ENCODE peak calls at places on chromosomes 12 and 14, in eight cellular contexts. A is stimulated activated CD4-positive, alpha-beta T cell treated with anti-CD3 and anti-CD28 coated beads, Interleukin-2, amount 100 ng/mL, for 48 hours; S is CD8-positive, alpha-beta memory T cell; C is T-cell; E is IMR-90; Q is fibroblast of the conjunctiva; X is stimulated activated CD8-positive, alpha-beta memory T cell treated with anti-CD3 and anti-CD28 coated beads, Interleukin-2, amount 100 ng/mL, for 1 hour; P is body of pancreas. H is an unnamed sample.

GRCh38 chr14:73763396-73763795 is 49.2 kb upstream of the PNMA1 start:
- DNase-seq in A (no peak), S (no peak), C (no peak), E (no peak), Q (no peak), X (no peak), P (peak; percentile 68), H (no peak)

GRCh38 chr12:80400591-80400991 is 43.4 kb upstream of the PTPRQ start:
- DNase-seq in A (no peak), S (no peak), C (no peak), E (no peak), Q (no peak), X (no peak), P (no peak), H (no peak)

GRCh38 chr12:119988788-119989618 is at the start of gene BICDL1:
- DNase-seq in A (peak; percentile 98), S (peak; percentile 99), C (peak; percentile 98), E (peak; percentile 23), Q (no peak), X (peak; percentile 97), P (peak; percentile 94), H (peak; percentile 90)

GRCh38 chr12:85872497-85873091 is 1.5 kb upstream of the NTS start:
- DNase-seq in A (no peak), S (no peak), C (no peak), E (peak; percentile 64), Q (peak; percentile 56), X (no peak), P (no peak), H (no peak)

GRCh38 chr12:109892748-109893147 is 7.3 kb upstream of the TCHP start:
- DNase-seq in A (no peak), S (peak; percentile 47), C (no peak), E (no peak), Q (no peak), X (no peak), P (no peak), H (no peak)

GRCh38 chr12:87020071-87020470 is 763.9 kb upstream of the MGAT4C start:
- DNase-seq in A (no peak), S (no peak), C (no peak), E (no peak), Q (no peak), X (no peak), P (no peak), H (no peak)

GRCh38 chr12:67512061-67512460 is 136.5 kb upstream of the DYRK2 start:
- DNase-seq in A (no peak), S (no peak), C (no peak), E (no peak), Q (no peak), X (no peak), P (no peak), H (no peak)

GRCh38 chr12:20800160-20800559 is 10.3 kb upstream of the SLCO1B3 start:
- DNase-seq in A (no peak), S (no peak), C (no peak), E (no peak), Q (no peak), X (no peak), P (no peak), H (no peak)

GRCh38 chr12:76470028-76470939 is 89.3 kb downstream of the OSBPL8 start:
- DNase-seq in A (no peak), S (no peak), C (no peak), E (peak; percentile 93), Q (peak; percentile 49), X (no peak), P (no peak), H (no peak)

GRCh38 chr12:40248585-40249297 is 23.9 kb downstream of the LRRK2 start:
- DNase-seq in A (no peak), S (no peak), C (no peak), E (no peak), Q (no peak), X (no peak), P (no peak), H (no peak)

GRCh38 chr12:24228980-24229730 is 279.7 kb upstream of the SOX5 start:
- DNase-seq in A (no peak), S (no peak), C (no peak), E (peak; percentile 28), Q (no peak), X (no peak), P (no peak), H (no peak)

GRCh38 chr14:100788517-100789365 is 37.2 kb upstream of the MEG3 start:
- DNase-seq in A (no peak), S (no peak), C (no peak), E (no peak), Q (no peak), X (no peak), P (peak; percentile 32), H (no peak)

GRCh38 chr14:94112513-94113060 is 2.1 kb downstream of the IFI27 start:
- DNase-seq in A (no peak), S (no peak), C (no peak), E (no peak), Q (no peak), X (no peak), P (no peak), H (peak; percentile 46)

GRCh38 chr14:99653618-99654017 is 8.7 kb downstream of the HHIPL1 start:
- DNase-seq in A (no peak), S (no peak), C (no peak), E (no peak), Q (no peak), X (no peak), P (no peak), H (no peak)

GRCh38 chr12:90978117-90978770 is 23.3 kb upstream of the CCER1 start:
- DNase-seq in A (no peak), S (no peak), C (no peak), E (peak; percentile 79), Q (peak; percentile 76), X (no peak), P (no peak), H (no peak)

GRCh38 chr12:47393403-47393790 is 312.4 kb downstream of the RPAP3 start:
- DNase-seq in A (no peak), S (no peak), C (no peak), E (peak; percentile 20), Q (no peak), X (no peak), P (no peak), H (no peak)

GRCh38 chr14:65297744-65298143 is 114.8 kb upstream of the FUT8 start:
- DNase-seq in A (no peak), S (no peak), C (no peak), E (no peak), Q (no peak), X (no peak), P (peak; percentile 93), H (no peak)

GRCh38 chr14:48261436-48261835 is 586.0 kb upstream of the MDGA2 start:
- DNase-seq in A (no peak), S (no peak), C (no peak), E (no peak), Q (no peak), X (no peak), P (no peak), H (no peak)

GRCh38 chr14:52351191-52351560 is 37.1 kb downstream of the PTGER2 start:
- DNase-seq in A (no peak), S (no peak), C (no peak), E (peak; percentile 57), Q (no peak), X (no peak), P (no peak), H (no peak)

GRCh38 chr12:110543252-110543959 is 39.7 kb downstream of the PPTC7 start:
- DNase-seq in A (no peak), S (no peak), C (no peak), E (peak; percentile 80), Q (peak; percentile 89), X (no peak), P (peak; percentile 93), H (peak; percentile 83)

GRCh38 chr12:49365542-49365941 is 1.7 kb upstream of the SPATS2 start:
- DNase-seq in A (no peak), S (no peak), C (no peak), E (peak; percentile 89), Q (no peak), X (no peak), P (no peak), H (no peak)

GRCh38 chr12:7205091-7205490 is 15.6 kb downstream of the PEX5 start:
- DNase-seq in A (no peak), S (no peak), C (no peak), E (no peak), Q (no peak), X (no peak), P (no peak), H (no peak)

GRCh38 chr12:22410497-22410896 is 76.0 kb upstream of the ST8SIA1 start:
- DNase-seq in A (no peak), S (peak; percentile 35), C (no peak), E (no peak), Q (no peak), X (no peak), P (no peak), H (no peak)

GRCh38 chr12:109247831-109248654 is 61.0 kb downstream of the FOXN4 start:
- DNase-seq in A (no peak), S (no peak), C (no peak), E (no peak), Q (no peak), X (no peak), P (peak; percentile 83), H (peak; percentile 61)

GRCh38 chr14:87813691-87814090 is 179.3 kb downstream of the GALC start:
- DNase-seq in A (no peak), S (no peak), C (no peak), E (no peak), Q (no peak), X (no peak), P (no peak), H (no peak)

GRCh38 chr14:63276492-63277342 is 42.0 kb downstream of the GPHB5 start:
- DNase-seq in A (no peak), S (no peak), C (no peak), E (peak; percentile 64), Q (peak; percentile 24), X (no peak), P (no peak), H (no peak)

GRCh38 chr12:95648990-95649791 is 97.9 kb upstream of the USP44 start:
- DNase-seq in A (no peak), S (no peak), C (no peak), E (peak; percentile 62), Q (no peak), X (no peak), P (peak; percentile 55), H (peak; percentile 32)

GRCh38 chr14:54776361-54777001 is 126.1 kb downstream of the GCH1 start:
- DNase-seq in A (peak; percentile 75), S (peak; percentile 39), C (peak; percentile 36), E (peak; percentile 79), Q (no peak), X (no peak), P (no peak), H (no peak)